ENCODE peak calls at places on chromosomes 11 and 22, in nine cellular contexts. E, R, V, Z, C, U, Y, S and D are unnamed samples.

GRCh38 chr11:82845336-82846036 is 54.7 kb downstream of the PRCP start:
- DNase-seq in E (no peak), R (peak; percentile 69), V (no peak), Z (no peak), C (no peak), U (no peak), Y (no peak), S (no peak), D (no peak)

GRCh38 chr11:86551286-86551685 is 121.1 kb downstream of the ME3 start:
- DNase-seq in E (peak; percentile 90), R (no peak), V (no peak), Z (peak; percentile 38), C (no peak), U (no peak), Y (peak; percentile 32), S (peak; percentile 32), D (peak; percentile 95)

GRCh38 chr11:34332524-34332923 is 25.3 kb downstream of the ABTB2 start:
- DNase-seq in E (no peak), R (no peak), V (no peak), Z (no peak), C (no peak), U (no peak), Y (no peak), S (no peak), D (no peak)

GRCh38 chr11:10876168-10876567 is 18.3 kb upstream of the ZBED5 start:
- DNase-seq in E (no peak), R (no peak), V (no peak), Z (no peak), C (no peak), U (no peak), Y (no peak), S (no peak), D (no peak)

GRCh38 chr22:49768077-49768476 is 59.6 kb downstream of the BRD1 start:
- DNase-seq in E (no peak), R (no peak), V (no peak), Z (peak; percentile 6), C (no peak), U (peak; percentile 59), Y (no peak), S (no peak), D (no peak)

GRCh38 chr11:117824571-117825537 is at the start of gene FXYD2:
- DNase-seq in E (peak; percentile 82), R (no peak), V (no peak), Z (peak; percentile 63), C (no peak), U (peak; percentile 67), Y (no peak), S (no peak), D (no peak)

GRCh38 chr22:31742115-31742514 is 7.8 kb downstream of the PRR14L start:
- DNase-seq in E (no peak), R (no peak), V (no peak), Z (no peak), C (no peak), U (no peak), Y (no peak), S (no peak), D (no peak)

GRCh38 chr22:36564422-36565151 is 35.6 kb upstream of the EIF3D start:
- DNase-seq in E (no peak), R (no peak), V (no peak), Z (no peak), C (no peak), U (no peak), Y (no peak), S (no peak), D (no peak)

GRCh38 chr11:113349528-113349927 is 35.1 kb downstream of the TTC12 start:
- DNase-seq in E (no peak), R (no peak), V (no peak), Z (no peak), C (no peak), U (no peak), Y (no peak), S (no peak), D (no peak)

GRCh38 chr11:70159612-70160570 is 43.2 kb upstream of the FADD start:
- DNase-seq in E (peak; percentile 8), R (no peak), V (peak; percentile 43), Z (no peak), C (no peak), U (no peak), Y (no peak), S (peak; percentile 68), D (no peak)

GRCh38 chr11:93652161-93652597 is 9.3 kb upstream of the CEP295 start:
- DNase-seq in E (peak; percentile 63), R (peak; percentile 44), V (peak; percentile 51), Z (peak; percentile 34), C (no peak), U (no peak), Y (peak; percentile 41), S (no peak), D (peak; percentile 71)

GRCh38 chr11:128906185-128907065 is 15.3 kb downstream of the KCNJ5 start:
- DNase-seq in E (no peak), R (no peak), V (no peak), Z (no peak), C (no peak), U (no peak), Y (no peak), S (no peak), D (no peak)

GRCh38 chr11:128905345-128906184 is 14.4 kb downstream of the KCNJ5 start:
- DNase-seq in E (peak; percentile 60), R (peak; percentile 54), V (peak; percentile 68), Z (peak; percentile 66), C (no peak), U (peak; percentile 78), Y (peak; percentile 15), S (no peak), D (peak; percentile 37)

GRCh38 chr11:128904303-128904871 is 13.2 kb downstream of the KCNJ5 start:
- DNase-seq in E (no peak), R (no peak), V (no peak), Z (no peak), C (no peak), U (no peak), Y (no peak), S (no peak), D (no peak)

GRCh38 chr11:128903248-128904041 is 12.3 kb downstream of the KCNJ5 start:
- DNase-seq in E (no peak), R (no peak), V (no peak), Z (no peak), C (peak; percentile 26), U (peak; percentile 73), Y (no peak), S (no peak), D (no peak)

DNA sequence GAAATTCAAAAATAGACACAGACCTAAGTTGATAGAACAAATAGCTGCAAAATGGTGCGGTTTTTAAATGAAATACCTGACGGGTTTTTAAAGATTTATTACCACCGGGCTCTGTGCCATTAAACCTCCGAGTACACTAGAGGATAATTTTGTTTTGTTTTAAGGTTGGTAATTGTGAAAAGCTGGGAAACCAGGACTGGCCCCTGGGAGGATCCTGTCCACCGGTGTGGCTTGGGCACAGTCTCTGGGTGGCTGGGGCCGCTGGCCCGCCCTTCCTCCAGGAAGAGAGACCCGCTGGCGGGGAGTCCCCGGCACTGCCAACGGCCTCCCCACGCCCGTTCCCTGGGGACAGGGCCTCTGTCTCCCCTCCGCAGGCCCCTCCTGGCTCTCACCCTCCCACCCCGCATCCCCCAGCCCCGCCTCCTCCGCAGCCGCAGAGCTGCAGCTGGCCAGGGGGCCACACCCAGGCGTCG is 13.8 kb downstream of the KCNJ5 start:
- DNase-seq in E (peak; percentile 55), R (peak; percentile 43), V (peak; percentile 55), Z (peak; percentile 36), C (no peak), U (no peak), Y (peak; percentile 13), S (no peak), D (no peak)
- H3K4me3 ChIP-seq in E (peak overlapping the region; percentile 23), R (peak overlapping the region; percentile 37), V (peak overlapping the region; percentile 52), Z (peak overlapping the region; percentile 33), C (peak overlapping the region; percentile 61), U (peak overlapping the region; percentile 60), Y (peak overlapping the region; percentile 38), S (peak overlapping the region; percentile 90), D (peak overlapping the region; percentile 57)

DNA sequence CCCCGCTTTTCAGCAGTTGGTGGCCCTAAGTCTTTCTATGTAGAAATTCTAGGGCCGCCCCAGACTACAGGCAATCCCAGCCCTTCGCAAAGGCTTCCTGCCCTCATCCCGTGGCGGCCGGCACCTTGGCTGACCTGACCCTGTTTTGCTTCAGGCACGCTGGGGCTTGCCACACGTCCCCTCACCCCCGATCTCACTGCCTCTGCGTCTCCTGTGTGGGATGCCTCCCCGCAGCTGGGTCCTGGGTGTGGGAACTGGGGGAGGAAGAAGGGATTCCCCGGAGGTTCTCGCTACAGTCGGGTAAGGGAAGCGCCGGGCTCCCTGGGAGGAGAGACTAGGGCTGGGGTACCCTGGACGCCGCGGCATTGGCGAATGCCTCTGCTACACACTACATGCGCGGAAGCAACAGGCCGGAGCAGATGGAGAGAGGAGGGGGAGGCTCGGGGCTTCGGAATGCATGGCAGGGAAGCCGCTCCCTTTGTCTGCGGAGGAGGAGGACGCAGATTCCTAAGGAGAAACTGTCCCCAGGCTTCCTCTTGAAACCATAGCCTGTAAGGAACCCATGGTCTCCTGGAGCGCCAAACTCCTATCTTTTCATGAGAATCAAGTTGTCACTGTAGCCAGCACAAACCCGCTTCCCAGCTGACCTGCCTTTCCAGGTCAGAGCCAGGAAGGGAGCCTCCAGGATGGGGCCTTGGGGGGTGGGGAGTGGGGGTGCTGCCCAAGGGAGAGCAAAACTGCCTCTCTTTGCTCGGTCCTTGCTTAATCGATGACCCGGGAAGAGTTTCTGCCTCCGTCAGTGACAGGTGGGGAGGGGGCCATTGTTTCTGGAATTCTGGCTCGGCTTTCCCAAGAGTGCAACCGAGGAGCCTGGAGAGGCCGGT is 1.4 kb downstream of the DTX4 start:
- DNase-seq in E (no peak), R (peak; percentile 23), V (peak; percentile 67), Z (no peak), C (no peak), U (peak; percentile 78), Y (no peak), S (no peak), D (peak; percentile 15)
- H3K4me3 ChIP-seq in E (peak overlapping the region; percentile 69), R (peak overlapping the region; percentile 41), V (peak overlapping the region; percentile 61), Z (peak overlapping the region; percentile 54), C (peak overlapping the region; percentile 88), U (peak overlapping the region; percentile 74), Y (peak overlapping the region; percentile 82), S (peak overlapping the region; percentile 94), D (peak overlapping the region; percentile 61)

DNA sequence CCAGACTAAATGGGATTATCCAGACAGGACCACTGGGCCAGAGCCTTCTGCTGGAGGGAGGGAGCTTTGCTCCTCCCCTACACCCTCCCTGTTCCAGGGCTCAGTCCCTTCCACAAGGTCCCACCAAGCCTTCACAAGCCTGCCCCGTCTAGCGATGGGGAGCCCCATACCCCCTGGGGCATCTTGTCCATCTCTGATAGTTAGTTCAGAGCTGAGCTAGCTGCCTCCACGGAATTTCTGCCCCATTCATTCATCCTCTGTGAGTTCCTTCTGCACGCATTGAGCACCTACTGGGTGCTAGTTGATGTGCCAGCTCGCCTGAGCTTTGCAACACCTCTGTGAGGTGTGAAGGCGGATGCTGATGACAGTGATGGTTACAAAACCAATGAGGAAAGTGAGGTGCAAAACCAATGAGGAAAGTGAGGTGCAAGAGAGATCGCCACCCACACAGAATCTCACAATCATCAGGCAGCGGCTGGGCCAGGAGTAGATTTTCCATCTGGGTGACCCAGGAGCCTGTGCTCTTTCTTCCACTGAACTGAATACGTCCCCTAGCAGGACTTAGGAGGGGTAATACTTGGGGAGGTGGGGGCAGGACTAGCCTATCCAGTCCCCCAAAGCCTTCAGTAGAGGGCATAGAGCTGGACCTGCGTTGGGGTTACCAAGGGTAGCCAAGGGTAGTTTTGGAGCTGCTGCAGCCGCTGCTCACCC is 21.5 kb upstream of the CBX7 start:
- DNase-seq in E (no peak), R (no peak), V (no peak), Z (no peak), C (peak; percentile 43), U (no peak), Y (no peak), S (no peak), D (no peak)
- H3K4me3 ChIP-seq in E (no peak overlapping the region), R (no peak overlapping the region), V (no peak overlapping the region), Z (no peak overlapping the region), C (no peak overlapping the region), U (no peak overlapping the region), Y (no peak overlapping the region), S (peak overlapping the region; percentile 56), D (no peak overlapping the region)

GRCh38 chr11:131687291-131688055 is 317.1 kb downstream of the NTM start:
- DNase-seq in E (no peak), R (no peak), V (peak; percentile 10), Z (no peak), C (no peak), U (no peak), Y (no peak), S (no peak), D (no peak)
- H3K4me3 ChIP-seq in E (no peak overlapping the region), R (no peak overlapping the region), V (no peak overlapping the region), Z (no peak overlapping the region), C (no peak overlapping the region), U (no peak overlapping the region), Y (no peak overlapping the region), S (no peak overlapping the region), D (no peak overlapping the region)